ENCODE peak calls at places on chromosomes 13 and 19, in four cellular contexts. V is B cell, H is bronchial epithelial cell, G is nephron progenitor cell. O is an unnamed sample.

GRCh38 chr19:37778613-37779138 is 710 bp downstream of the ZNF573 start:
- DNase-seq in H (peak), G (no peak), V (no peak), O (no peak)

GRCh38 chr13:46908511-46908910 is 11.7 kb upstream of the HTR2A start:
- DNase-seq in G (no peak), V (no peak), H (no peak), O (no peak)

GRCh38 chr13:109371066-109371465 is 415.3 kb downstream of the IRS2 start:
- DNase-seq in V (no peak), H (no peak), G (no peak), O (no peak)

GRCh38 chr13:113898391-113898790 is 34.5 kb upstream of the GAS6 start:
- DNase-seq in V (no peak), H (no peak), G (no peak), O (no peak)

GRCh38 chr19:46303702-46304397 is 7.0 kb downstream of the HIF3A start:
- DNase-seq in H (peak), G (peak), V (no peak), O (no peak)

GRCh38 chr19:49624967-49625910 is 14.7 kb downstream of the RRAS start:
- DNase-seq in V (no peak), H (no peak), G (no peak), O (no peak)

GRCh38 chr19:12162513-12162881 is 399 bp upstream of the ZNF136 start:
- DNase-seq in G (no peak), V (no peak), H (no peak), O (no peak)

GRCh38 chr13:29595380-29596063 is at the start of gene SLC7A1:
- DNase-seq in G (peak), H (peak), V (peak), O (peak)

GRCh38 chr13:26208292-26208691 is 13.8 kb downstream of the RNF6 start:
- DNase-seq in H (no peak), G (no peak), V (no peak), O (no peak)

GRCh38 chr19:10283786-10284540 is 2.8 kb upstream of the ICAM4 start:
- DNase-seq in G (no peak), H (no peak), V (no peak), O (no peak)

GRCh38 chr19:30070198-30070969 is 128.3 kb downstream of the URI1 start:
- DNase-seq in H (no peak), G (no peak), V (no peak), O (no peak)

GRCh38 chr13:19888799-19889198 is 25.4 kb upstream of the ZMYM5 start:
- DNase-seq in H (peak), V (no peak), G (no peak), O (no peak)

GRCh38 chr13:95955255-95955654 is 97.9 kb downstream of the UGGT2 start:
- DNase-seq in G (no peak), V (no peak), H (no peak), O (no peak)

GRCh38 chr13:74770361-74770760 is 636.2 kb upstream of the KLF12 start:
- DNase-seq in H (peak), V (no peak), G (no peak), O (no peak)

GRCh38 chr19:3453840-3454239 is 26.5 kb downstream of the SMIM24 start:
- DNase-seq in V (no peak), G (no peak), H (no peak), O (no peak)

GRCh38 chr19:48804496-48804895 is 6.3 kb downstream of the BCAT2 start:
- DNase-seq in V (no peak), G (no peak), H (no peak), O (no peak)

GRCh38 chr13:59510377-59510776 is 653.4 kb downstream of the DIAPH3 start:
- DNase-seq in G (no peak), H (no peak), V (no peak), O (no peak)
- TF ChIP-seq CTCF in G (no peak), H (no peak), V (no peak), O (no peak)

GRCh38 chr19:13825489-13826475 is 30.5 kb downstream of the ZSWIM4 start:
- DNase-seq in G (peak), H (no peak), V (no peak), O (no peak)
- TF ChIP-seq CTCF in G (no peak), H (peak), V (no peak), O (no peak)

DNA sequence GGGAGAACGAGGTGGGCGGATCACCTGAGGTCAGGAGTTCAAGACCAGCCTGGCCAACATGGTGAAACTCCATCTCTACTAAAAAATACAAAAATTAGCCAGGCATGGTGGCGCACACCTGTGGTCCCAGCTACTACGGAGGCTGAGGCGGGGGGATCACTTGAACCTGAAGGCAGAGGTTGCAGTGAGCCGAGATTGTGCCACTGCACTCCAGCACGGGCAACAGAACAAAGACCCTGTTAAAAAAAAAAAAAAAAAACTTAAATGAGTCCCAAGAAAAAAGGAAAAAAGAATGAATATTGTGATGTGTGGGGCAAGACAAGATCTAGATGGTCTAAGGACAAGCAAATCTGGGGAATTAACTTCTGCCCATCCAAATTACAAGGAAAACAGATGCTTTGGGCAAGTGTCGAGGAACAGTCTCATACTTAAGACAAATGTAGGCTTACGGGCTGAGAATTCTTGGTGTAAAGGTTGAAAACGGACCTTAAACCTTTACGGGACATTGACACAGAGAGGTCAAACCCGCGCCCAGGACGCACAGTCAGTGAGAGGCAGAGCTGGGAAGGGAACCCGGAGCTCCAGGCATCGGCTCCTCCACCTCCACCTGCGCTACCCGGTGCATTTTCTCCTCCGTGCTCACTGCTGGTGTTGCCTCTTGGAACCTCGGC is 656 bp upstream of the ZNF324 start:
- DNase-seq in H (no peak), V (no peak), G (no peak), O (no peak)
- TF ChIP-seq CTCF in H (no peak), V (no peak), G (no peak), O (no peak)

GRCh38 chr19:40807147-40808020 is 8.4 kb downstream of the EGLN2 start:
- DNase-seq in G (no peak), V (no peak), H (no peak), O (no peak)
- TF ChIP-seq CTCF in G (peak), V (peak), H (peak), O (peak)

O was measured in GM20000.